ENCODE peak calls at places on chromosomes 2 and 18, in ten cellular contexts. I is IMR-90; L is fibroblast of the conjunctiva; W is nephron progenitor cell; N is stimulated activated CD8-positive, alpha-beta memory T cell treated with anti-CD3 and anti-CD28 coated beads, Interleukin-4, amount 100 ng/mL, for 1 hour; E is RPMI7951; Y is skeletal muscle cell; M is CD4-positive, alpha-beta T cell; B is EL; X is cerebellar cortex. Z is an unnamed sample.

GRCh38 chr2:142937347-142937746 is 59.9 kb downstream of the KYNU start:
- DNase-seq in W (no peak), I (no peak), E (peak), N (no peak), Y (no peak), M (no peak), L (no peak), B (no peak), X (no peak), Z (no peak)

GRCh38 chr18:304887-305529 is 37.2 kb upstream of the THOC1 start:
- DNase-seq in B (no peak), N (no peak), L (no peak), Y (no peak), I (no peak), E (peak), W (no peak), M (no peak), X (no peak), Z (no peak)

GRCh38 chr2:208545398-208546042 is 138.9 kb downstream of the PTH2R start:
- DNase-seq in I (no peak), L (no peak), Y (no peak), X (no peak), E (no peak), W (no peak), N (no peak), M (no peak), B (no peak), Z (no peak)

GRCh38 chr2:180040146-180040925 is 33.2 kb upstream of the CWC22 start:
- DNase-seq in N (no peak), B (peak), W (no peak), Y (peak), X (no peak), L (peak), M (no peak), E (peak), I (peak), Z (peak)

GRCh38 chr2:147976102-147976501 is 44.4 kb downstream of the ORC4 start:
- DNase-seq in X (no peak), I (no peak), Y (no peak), E (no peak), L (no peak), M (no peak), N (no peak), B (no peak), W (no peak), Z (no peak)

GRCh38 chr2:138787053-138787666 is 7.0 kb upstream of the NXPH2 start:
- DNase-seq in L (peak), Y (no peak), N (no peak), I (peak), M (no peak), E (peak), X (peak), B (peak), W (peak), Z (peak)

GRCh38 chr2:191675807-191676667 is 1.9 kb upstream of the NABP1 start:
- DNase-seq in X (no peak), W (no peak), L (no peak), E (peak), M (peak), B (no peak), Y (no peak), N (no peak), I (no peak), Z (no peak)

GRCh38 chr18:23265691-23266399 is 130.6 kb downstream of the CABLES1 start:
- DNase-seq in X (no peak), B (no peak), E (no peak), W (no peak), N (no peak), Y (no peak), M (no peak), L (no peak), I (no peak), Z (no peak)

GRCh38 chr2:86037795-86038192 is 67.9 kb downstream of the POLR1A start:
- DNase-seq in B (no peak), Y (no peak), N (no peak), W (no peak), X (no peak), L (no peak), I (no peak), E (no peak), M (no peak), Z (no peak)

GRCh38 chr2:54478899-54479298 is 22.8 kb downstream of the SPTBN1 start:
- DNase-seq in X (no peak), E (no peak), Y (no peak), W (no peak), N (no peak), M (no peak), L (no peak), I (no peak), B (no peak), Z (no peak)

GRCh38 chr2:100962366-100963025 is 39.6 kb upstream of the RPL31 start:
- DNase-seq in M (no peak), L (no peak), E (no peak), B (no peak), X (no peak), W (no peak), N (no peak), I (no peak), Y (no peak), Z (no peak)

GRCh38 chr2:221779614-221780067 is 207.5 kb upstream of the EPHA4 start:
- DNase-seq in N (no peak), X (no peak), E (no peak), Y (no peak), B (peak), W (no peak), I (peak), M (no peak), L (no peak), Z (no peak)

GRCh38 chr2:209977386-209978239 is 24.8 kb upstream of the RPE start:
- DNase-seq in N (no peak), M (no peak), W (no peak), Y (no peak), B (peak), L (peak), X (peak), E (peak), I (peak), Z (peak)

GRCh38 chr2:63494968-63495367 is 93.3 kb downstream of the WDPCP start:
- DNase-seq in I (no peak), E (no peak), L (no peak), Y (no peak), W (no peak), B (no peak), N (no peak), X (no peak), M (no peak), Z (no peak)

GRCh38 chr2:71936076-71937030 is 211.3 kb downstream of the CYP26B1 start:
- DNase-seq in I (no peak), Y (no peak), L (no peak), X (no peak), M (no peak), W (no peak), N (no peak), B (no peak), E (no peak), Z (no peak)

GRCh38 chr2:55511508-55512124 is 7.9 kb upstream of the CFAP36 start:
- DNase-seq in E (peak), X (peak), L (peak), I (peak), M (no peak), N (no peak), W (peak), Y (no peak), B (peak), Z (peak)

GRCh38 chr2:43049836-43050796 is 176.3 kb downstream of the ZFP36L2 start:
- DNase-seq in L (no peak), W (no peak), Y (peak), E (no peak), N (no peak), I (no peak), M (no peak), B (no peak), X (no peak), Z (no peak)

GRCh38 chr2:171320208-171320621 is 113.6 kb downstream of the METTL8 start:
- DNase-seq in E (no peak), N (no peak), L (no peak), I (no peak), X (peak), Y (no peak), M (no peak), W (no peak), B (no peak), Z (no peak)

GRCh38 chr2:111122631-111123421 is 2.1 kb downstream of the BCL2L11 start:
- DNase-seq in Y (peak), X (peak), M (no peak), I (peak), E (peak), B (peak), L (peak), N (no peak), W (peak), Z (peak)

GRCh38 chr2:165791811-165792454 is 2.1 kb downstream of the GALNT3 start:
- DNase-seq in E (peak), X (no peak), L (no peak), B (peak), W (no peak), N (no peak), M (no peak), I (peak), Y (no peak), Z (no peak)

GRCh38 chr2:29117636-29118303 is 2.6 kb downstream of the CLIP4 start:
- DNase-seq in Y (no peak), E (peak), B (peak), M (no peak), I (peak), W (no peak), X (no peak), L (no peak), N (no peak), Z (peak)

GRCh38 chr2:189851174-189851826 is 67.0 kb downstream of the PMS1 start:
- DNase-seq in Y (no peak), I (no peak), W (no peak), E (no peak), M (no peak), B (no peak), L (no peak), X (no peak), N (no peak), Z (no peak)

GRCh38 chr2:67476808-67477790 is 80.0 kb downstream of the ETAA1 start:
- DNase-seq in L (peak), Y (no peak), M (no peak), X (peak), I (peak), B (peak), N (no peak), E (peak), W (no peak), Z (peak)

Z was measured in HFFc6.